ENCODE peak calls at places on chromosome 3, in four cellular contexts. A is stimulated activated CD4-positive, alpha-beta T cell treated with anti-CD3 and anti-CD28 coated beads, Interleukin-2, amount 100 ng/mL, for 48 hours; Q is activated CD8-positive, alpha-beta memory T cell treated with anti-CD3 and anti-CD28 coated beads, Interleukin-2, amount 10 ng/mL, durations not matched to agents 7 days and 5 days; P is iPS-NIHi11. T is an unnamed sample.

GRCh38 chr3:105809204-105809893 is 59.5 kb downstream of the CBLB start:
- DNase-seq in P (no peak), A (no peak), Q (no peak), T (no peak)

GRCh38 chr3:197793246-197793645 is 2.2 kb downstream of the LRCH3 start:
- DNase-seq in P (no peak), A (no peak), Q (no peak), T (no peak)

GRCh38 chr3:48405343-48405881 is 24.5 kb downstream of the PLXNB1 start:
- DNase-seq in A (no peak), P (no peak), Q (peak; percentile 31), T (no peak)

GRCh38 chr3:137163241-137163916 is 205.6 kb downstream of the IL20RB start:
- DNase-seq in A (no peak), Q (no peak), P (peak; percentile 42), T (no peak)

GRCh38 chr3:5633960-5634359 is 446.5 kb downstream of the EDEM1 start:
- DNase-seq in A (no peak), Q (no peak), P (no peak), T (no peak)

GRCh38 chr3:42847731-42848130 is 27.9 kb downstream of the CYP8B1 start:
- DNase-seq in Q (no peak), P (no peak), A (no peak), T (no peak)

GRCh38 chr3:196340466-196340865 is 2.3 kb upstream of the TM4SF19 start:
- DNase-seq in P (no peak), Q (no peak), A (no peak), T (no peak)

GRCh38 chr3:136889947-136890346 is 27.9 kb downstream of the NCK1 start:
- DNase-seq in P (no peak), Q (no peak), A (no peak), T (no peak)

T was measured in GM12892.